ENCODE peak calls at places on chromosomes 7 and 10, in four cellular contexts. L is neural crest cell, A is activated B cell treated with CpG ODN at 0.5 μM for 24 hours, D is astrocyte of the spinal cord. X is an unnamed sample.

GRCh38 chr7:107606303-107606702 is 26.3 kb downstream of the BCAP29 start:
- DNase-seq in A (no peak), D (no peak), L (no peak), X (no peak)

GRCh38 chr7:29154076-29154475 is 7.7 kb upstream of the CPVL start:
- DNase-seq in D (no peak), L (no peak), A (no peak), X (no peak)

GRCh38 chr10:58291538-58292174 is 22.7 kb downstream of the CISD1 start:
- DNase-seq in L (no peak), D (peak), A (no peak), X (no peak)

GRCh38 chr10:133379152-133379800 is at the start of gene PAOX:
- DNase-seq in L (peak), D (peak), A (peak), X (no peak)

GRCh38 chr10:47409171-47409865 is 25.2 kb upstream of the ZNF488 start:
- DNase-seq in A (no peak), D (no peak), L (no peak), X (no peak)

GRCh38 chr10:13319166-13319565 is 19.3 kb upstream of the PHYH start:
- DNase-seq in D (no peak), L (no peak), A (no peak), X (no peak)

GRCh38 chr10:126104767-126105166 is 208.4 kb downstream of the FANK1 start:
- DNase-seq in D (no peak), L (no peak), A (no peak), X (no peak)

GRCh38 chr10:14995964-14996565 is 36.9 kb downstream of the MEIG1 start:
- DNase-seq in L (no peak), D (no peak), A (no peak), X (no peak)

GRCh38 chr7:842436-843031 is 10.3 kb downstream of the SUN1 start:
- DNase-seq in L (no peak), A (no peak), D (peak), X (no peak)

GRCh38 chr10:21726601-21727295 is 192.7 kb downstream of the MLLT10 start:
- DNase-seq in L (no peak), D (no peak), A (no peak), X (no peak)

GRCh38 chr7:7869036-7869435 is 99.6 kb upstream of the GLCCI1 start:
- DNase-seq in D (no peak), L (no peak), A (no peak), X (no peak)

GRCh38 chr10:61464461-61465215 is 11.5 kb upstream of the TMEM26 start:
- DNase-seq in L (no peak), D (peak), A (no peak), X (no peak)

GRCh38 chr7:42174391-42174848 is 62.6 kb downstream of the GLI3 start:
- DNase-seq in A (no peak), D (peak), L (no peak), X (no peak)

GRCh38 chr7:151687523-151688235 is 168.0 kb upstream of the RHEB start:
- DNase-seq in D (peak), A (no peak), L (no peak), X (peak)

GRCh38 chr7:17638727-17639126 is 301.6 kb downstream of the SNX13 start:
- DNase-seq in D (no peak), L (no peak), A (no peak), X (no peak)

GRCh38 chr7:1238363-1239331 is 6.0 kb downstream of the UNCX start:
- DNase-seq in D (no peak), A (no peak), L (no peak), X (no peak)

GRCh38 chr10:71864861-71865473 is 13.9 kb upstream of the PSAP start:
- DNase-seq in A (no peak), D (peak), L (no peak), X (no peak)

GRCh38 chr10:451021-451471 is 238.4 kb downstream of the DIP2C start:
- DNase-seq in A (no peak), L (no peak), D (peak), X (no peak)

GRCh38 chr10:8242295-8242872 is 187.9 kb downstream of the GATA3 start:
- DNase-seq in L (no peak), A (no peak), D (no peak), X (no peak)

GRCh38 chr7:50508471-50508943 is 56.7 kb downstream of the DDC start:
- DNase-seq in A (no peak), D (no peak), L (no peak), X (no peak)

GRCh38 chr7:99098824-99099498 is 44.9 kb downstream of the SMURF1 start:
- DNase-seq in D (no peak), A (no peak), L (no peak), X (no peak)

GRCh38 chr7:32481176-32481575 is 9.0 kb downstream of the LSM5 start:
- DNase-seq in L (no peak), D (no peak), A (no peak), X (no peak)
- TF ChIP-seq CTCF in L (no peak), D (no peak), A (no peak), X (no peak)

GRCh38 chr10:97715259-97715874 is 1.8 kb downstream of the MARVELD1 start:
- DNase-seq in L (no peak), D (no peak), A (no peak), X (no peak)

GRCh38 chr10:97711640-97712267 is 1.8 kb upstream of the MARVELD1 start:
- DNase-seq in L (no peak), A (no peak), D (no peak), X (no peak)

GRCh38 chr10:97713351-97713827 is at the start of gene MARVELD1:
- DNase-seq in L (peak), A (no peak), D (peak), X (no peak)

GRCh38 chr10:97714401-97715258 is 1.1 kb downstream of the MARVELD1 start:
- DNase-seq in D (peak), A (no peak), L (peak), X (no peak)

DNA sequence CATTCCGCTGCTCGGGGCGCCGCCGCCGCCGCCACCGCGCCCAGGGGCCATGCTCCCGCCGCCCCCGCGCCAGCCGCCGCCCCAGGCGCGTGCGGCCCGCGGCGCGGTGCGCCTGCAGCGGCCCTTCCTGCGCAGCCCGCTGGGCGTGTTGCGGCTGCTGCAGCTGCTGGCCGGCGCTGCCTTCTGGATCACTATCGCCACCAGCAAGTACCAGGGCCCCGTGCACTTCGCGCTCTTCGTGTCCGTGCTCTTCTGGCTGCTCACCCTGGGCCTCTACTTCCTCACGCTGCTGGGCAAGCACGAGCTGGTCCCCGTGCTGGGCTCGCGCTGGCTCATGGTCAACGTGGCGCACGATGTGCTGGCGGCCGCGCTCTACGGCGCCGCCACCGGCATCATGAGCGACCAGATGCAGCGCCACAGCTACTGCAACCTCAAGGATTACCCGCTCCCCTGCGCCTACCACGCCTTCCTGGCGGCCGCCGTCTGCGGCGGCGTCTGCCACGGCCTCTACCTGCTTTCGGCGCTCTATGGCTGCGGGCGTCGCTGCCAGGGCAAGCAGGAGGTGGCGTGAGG is 384 bp downstream of the MARVELD1 start:
- DNase-seq in D (peak), A (peak), L (peak), X (no peak)
- TF ChIP-seq CTCF in D (peak), A (no peak), L (peak), X (no peak)

DNA sequence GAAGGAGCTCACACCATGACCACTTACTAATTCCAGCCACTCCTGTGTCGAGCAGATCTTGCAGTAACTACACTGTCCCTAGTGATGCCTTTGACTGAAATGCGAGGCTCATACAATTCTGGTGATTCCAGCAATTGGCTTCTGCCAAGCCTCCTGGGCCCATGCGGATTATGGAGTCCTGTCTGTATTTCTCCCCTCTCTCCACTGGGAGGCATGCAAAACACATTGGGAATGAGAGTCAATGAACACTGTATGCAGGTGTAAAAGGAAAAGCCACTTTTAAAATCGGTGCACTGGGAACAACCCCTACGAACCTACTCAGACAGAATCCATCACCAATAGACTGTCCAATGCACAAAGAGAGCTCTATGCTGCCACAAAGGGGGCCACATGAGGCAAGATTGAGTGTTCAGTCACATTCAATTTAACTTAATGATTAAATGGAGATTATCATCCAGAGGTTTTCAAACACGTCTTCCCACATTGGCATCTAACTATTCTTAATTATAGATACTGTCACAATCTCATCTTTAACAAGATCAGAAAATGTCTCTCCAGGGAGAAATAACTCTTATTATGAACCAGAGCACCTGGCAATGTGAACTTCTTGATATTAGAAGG is 550.6 kb downstream of the GLRX3 start:
- DNase-seq in D (no peak), A (no peak), L (peak), X (no peak)
- TF ChIP-seq CTCF in D (no peak), A (no peak), L (peak), X (no peak)

DNA sequence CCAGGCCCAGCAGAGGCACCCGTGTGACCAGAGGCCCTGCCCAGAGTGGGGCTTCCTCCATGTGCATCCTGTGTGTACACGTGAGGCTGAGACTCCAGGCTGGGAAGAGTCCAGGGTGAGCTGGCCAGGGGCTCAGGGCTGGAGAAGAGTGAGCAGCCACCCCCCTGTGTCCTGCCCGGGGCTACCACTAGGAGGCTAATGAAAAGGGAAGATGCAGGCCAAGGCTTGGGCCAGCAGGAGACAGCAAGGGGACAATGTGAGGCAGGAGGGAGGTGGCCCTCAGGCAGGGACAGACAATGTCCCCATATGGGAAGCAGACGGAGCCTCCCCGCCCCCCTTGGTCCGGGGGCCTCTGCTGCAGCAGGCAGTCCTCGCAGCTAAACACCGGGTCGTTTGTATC is 102.0 kb downstream of the HIF1AN start:
- DNase-seq in A (no peak), L (peak), D (no peak), X (no peak)
- TF ChIP-seq CTCF in A (no peak), L (peak), D (peak), X (no peak)